ENCODE peak calls at places on chromosome 1, in six cellular contexts. One of them, this sample, is unnamed.

GRCh38 chr1:92965003-92965402 is 3.7 kb upstream of the DIPK1A start:
- DNase-seq in stimulated activated CD8-positive, alpha-beta memory T cell treated with anti-CD3 and anti-CD28 coated beads, Interleukin-4, amount 100 ng/mL, for 1 hour: no peak
- DNase-seq in activated gamma-delta T cell: no peak
- DNase-seq in stimulated activated CD4-positive, alpha-beta T cell treated with anti-CD3 and anti-CD28 coated beads, Interleukin-4, amount 100 ng/mL, for 48 hours: no peak
- DNase-seq in endothelial cell of umbilical vein: no peak
- DNase-seq in memory B cell: no peak
- DNase-seq in this sample: no peak

GRCh38 chr1:94296018-94296417 is 58.6 kb upstream of the ARHGAP29 start:
- DNase-seq in stimulated activated CD8-positive, alpha-beta memory T cell treated with anti-CD3 and anti-CD28 coated beads, Interleukin-4, amount 100 ng/mL, for 1 hour: no peak
- DNase-seq in activated gamma-delta T cell: no peak
- DNase-seq in stimulated activated CD4-positive, alpha-beta T cell treated with anti-CD3 and anti-CD28 coated beads, Interleukin-4, amount 100 ng/mL, for 48 hours: no peak
- DNase-seq in endothelial cell of umbilical vein: peak; percentile 93
- DNase-seq in memory B cell: no peak
- DNase-seq in this sample: no peak

GRCh38 chr1:38571726-38572125 is 287.8 kb downstream of the RRAGC start:
- DNase-seq in stimulated activated CD8-positive, alpha-beta memory T cell treated with anti-CD3 and anti-CD28 coated beads, Interleukin-4, amount 100 ng/mL, for 1 hour: no peak
- DNase-seq in activated gamma-delta T cell: no peak
- DNase-seq in stimulated activated CD4-positive, alpha-beta T cell treated with anti-CD3 and anti-CD28 coated beads, Interleukin-4, amount 100 ng/mL, for 48 hours: no peak
- DNase-seq in endothelial cell of umbilical vein: no peak
- DNase-seq in memory B cell: no peak
- DNase-seq in this sample: no peak

GRCh38 chr1:244319283-244320132 is 132.2 kb downstream of the ADSS2 start:
- DNase-seq in stimulated activated CD8-positive, alpha-beta memory T cell treated with anti-CD3 and anti-CD28 coated beads, Interleukin-4, amount 100 ng/mL, for 1 hour: no peak
- DNase-seq in activated gamma-delta T cell: no peak
- DNase-seq in stimulated activated CD4-positive, alpha-beta T cell treated with anti-CD3 and anti-CD28 coated beads, Interleukin-4, amount 100 ng/mL, for 48 hours: peak; percentile 15
- DNase-seq in endothelial cell of umbilical vein: no peak
- DNase-seq in memory B cell: peak; percentile 18
- DNase-seq in this sample: peak; percentile 3

GRCh38 chr1:189429610-189430009 is 1048.1 kb downstream of the BRINP3 start:
- DNase-seq in stimulated activated CD8-positive, alpha-beta memory T cell treated with anti-CD3 and anti-CD28 coated beads, Interleukin-4, amount 100 ng/mL, for 1 hour: no peak
- DNase-seq in activated gamma-delta T cell: no peak
- DNase-seq in stimulated activated CD4-positive, alpha-beta T cell treated with anti-CD3 and anti-CD28 coated beads, Interleukin-4, amount 100 ng/mL, for 48 hours: no peak
- DNase-seq in endothelial cell of umbilical vein: peak; percentile 35
- DNase-seq in memory B cell: no peak
- DNase-seq in this sample: no peak

GRCh38 chr1:30697977-30698376 is 25.4 kb downstream of the MATN1 start:
- DNase-seq in stimulated activated CD8-positive, alpha-beta memory T cell treated with anti-CD3 and anti-CD28 coated beads, Interleukin-4, amount 100 ng/mL, for 1 hour: no peak
- DNase-seq in activated gamma-delta T cell: no peak
- DNase-seq in stimulated activated CD4-positive, alpha-beta T cell treated with anti-CD3 and anti-CD28 coated beads, Interleukin-4, amount 100 ng/mL, for 48 hours: no peak
- DNase-seq in endothelial cell of umbilical vein: no peak
- DNase-seq in memory B cell: no peak
- DNase-seq in this sample: no peak

GRCh38 chr1:170168263-170168662 is 22.5 kb downstream of the NTMT2 start:
- DNase-seq in stimulated activated CD8-positive, alpha-beta memory T cell treated with anti-CD3 and anti-CD28 coated beads, Interleukin-4, amount 100 ng/mL, for 1 hour: no peak
- DNase-seq in activated gamma-delta T cell: no peak
- DNase-seq in stimulated activated CD4-positive, alpha-beta T cell treated with anti-CD3 and anti-CD28 coated beads, Interleukin-4, amount 100 ng/mL, for 48 hours: no peak
- DNase-seq in endothelial cell of umbilical vein: peak; percentile 28
- DNase-seq in memory B cell: no peak
- DNase-seq in this sample: no peak

GRCh38 chr1:9363061-9363471 is 70.4 kb downstream of the SPSB1 start:
- DNase-seq in stimulated activated CD8-positive, alpha-beta memory T cell treated with anti-CD3 and anti-CD28 coated beads, Interleukin-4, amount 100 ng/mL, for 1 hour: no peak
- DNase-seq in activated gamma-delta T cell: no peak
- DNase-seq in stimulated activated CD4-positive, alpha-beta T cell treated with anti-CD3 and anti-CD28 coated beads, Interleukin-4, amount 100 ng/mL, for 48 hours: no peak
- DNase-seq in endothelial cell of umbilical vein: no peak
- DNase-seq in memory B cell: no peak
- DNase-seq in this sample: no peak

This sample was measured in ecto neural progenitor cell.